ENCODE peak calls at places on chromosome 1, in six cellular contexts. L is A549, K is ovary, R is suprapubic skin, F is tibial nerve, W is stomach. P is an unnamed sample.

GRCh38 chr1:93817819-93818569 is 61.0 kb downstream of the DNTTIP2 start:
- DNase-seq in L (no peak), K (no peak), R (no peak), F (no peak), W (no peak), P (peak)

GRCh38 chr1:159825564-159825963 is 1.1 kb upstream of the SLAMF8 start:
- DNase-seq in L (no peak), K (no peak), R (no peak), F (no peak), W (no peak), P (no peak)

GRCh38 chr1:215793210-215793609 is 226.1 kb downstream of the KCTD3 start:
- DNase-seq in L (no peak), K (no peak), R (no peak), F (no peak), W (no peak), P (no peak)

GRCh38 chr1:236033336-236033735 is 31.6 kb downstream of the NID1 start:
- DNase-seq in L (no peak), K (no peak), R (no peak), F (no peak), W (no peak), P (no peak)

GRCh38 chr1:53586765-53587164 is 127.6 kb downstream of the DMRTB1 start:
- DNase-seq in L (no peak), K (no peak), R (peak), F (no peak), W (peak), P (no peak)

GRCh38 chr1:935751-936231 is 12.1 kb downstream of the SAMD11 start:
- DNase-seq in L (no peak), K (no peak), R (no peak), F (no peak), W (no peak), P (peak)

GRCh38 chr1:53619811-53620619 is 118.9 kb downstream of the GLIS1 start:
- DNase-seq in L (no peak), K (no peak), R (peak), F (no peak), W (peak), P (peak)

GRCh38 chr1:192952646-192953045 is 106.5 kb downstream of the UCHL5 start:
- DNase-seq in L (no peak), K (no peak), R (no peak), F (no peak), W (no peak), P (no peak)

GRCh38 chr1:16124377-16125087 is 31.3 kb downstream of the EPHA2 start:
- DNase-seq in L (no peak), K (no peak), R (no peak), F (no peak), W (no peak), P (no peak)

GRCh38 chr1:171739646-171740045 is 2.2 kb downstream of the VAMP4 start:
- DNase-seq in L (no peak), K (no peak), R (no peak), F (no peak), W (no peak), P (no peak)

GRCh38 chr1:171742577-171742922 is 685 bp upstream of the VAMP4 start:
- DNase-seq in L (no peak), K (peak), R (peak), F (peak), W (peak), P (peak)

GRCh38 chr1:171741872-171742576 is at the start of gene VAMP4:
- DNase-seq in L (peak), K (peak), R (peak), F (peak), W (peak), P (peak)

GRCh38 chr1:171740356-171740863 is 1.5 kb downstream of the VAMP4 start:
- DNase-seq in L (no peak), K (no peak), R (no peak), F (no peak), W (no peak), P (no peak)

GRCh38 chr1:171740987-171741871 is 636 bp downstream of the VAMP4 start:
- DNase-seq in L (peak), K (peak), R (peak), F (peak), W (peak), P (peak)
- TF ChIP-seq EP300 in L (no peak), K (no peak), R (no peak), F (no peak), W (no peak), P (no peak)

GRCh38 chr1:173506437-173506836 is 29.3 kb downstream of the PRDX6 start:
- DNase-seq in L (peak), K (no peak), R (no peak), F (no peak), W (peak), P (no peak)
- TF ChIP-seq EP300 in L (no peak), K (no peak), R (no peak), F (no peak), W (no peak), P (no peak)

GRCh38 chr1:206809504-206810084 is 37.3 kb upstream of the IL10 start:
- DNase-seq in L (peak), K (no peak), R (no peak), F (no peak), W (peak), P (no peak)
- TF ChIP-seq EP300 in L (no peak), K (no peak), R (no peak), F (no peak), W (no peak), P (no peak)

DNA sequence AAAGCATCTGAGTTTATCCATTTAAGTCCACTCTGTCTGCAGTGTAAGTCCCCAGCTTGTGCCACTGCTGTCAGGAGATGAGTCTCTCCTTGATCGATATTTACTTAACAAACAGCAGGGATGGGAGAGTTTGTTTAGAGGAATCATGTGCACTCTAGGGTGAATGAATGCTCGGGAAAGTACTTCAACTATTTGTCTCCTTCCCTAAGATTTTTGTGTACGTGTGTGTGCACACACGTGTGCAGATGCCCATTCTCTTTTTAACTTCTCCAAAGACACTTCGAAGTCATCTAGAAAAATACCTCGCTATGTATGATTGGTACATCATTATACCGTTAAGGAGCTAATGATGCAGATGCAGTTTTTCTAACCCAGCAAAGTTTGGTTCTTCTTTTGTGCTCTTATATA is 41.2 kb downstream of the PROX1 start:
- DNase-seq in L (no peak), K (no peak), R (no peak), F (no peak), W (no peak), P (no peak)
- TF ChIP-seq EP300 in L (no peak), K (no peak), R (no peak), F (no peak), W (no peak), P (no peak)

GRCh38 chr1:117045644-117046043 is 14.5 kb upstream of the TTF2 start:
- DNase-seq in L (no peak), K (no peak), R (no peak), F (no peak), W (no peak), P (no peak)
- TF ChIP-seq EP300 in L (no peak), K (no peak), R (no peak), F (no peak), W (no peak), P (no peak)

GRCh38 chr1:89962024-89962741 is 32.7 kb upstream of the ZNF326 start:
- DNase-seq in L (no peak), K (no peak), R (no peak), F (no peak), W (no peak), P (no peak)
- TF ChIP-seq EP300 in L (no peak), K (no peak), R (no peak), F (no peak), W (no peak), P (no peak)

P was measured in upper lobe of left lung.